ENCODE peak calls at places on chromosomes 1 and 21, in ten cellular contexts. D, A, K, N, I, C, Q, G, Y and X are unnamed samples.

GRCh38 chr21:29376556-29376955 is 77.8 kb downstream of the BACH1 start:
- DNase-seq in D (no peak), A (peak), K (no peak), N (no peak), I (no peak), C (no peak), Q (no peak), G (peak), Y (peak), X (peak)

GRCh38 chr1:153697191-153697872 is 18.8 kb downstream of the NPR1 start:
- DNase-seq in D (no peak), A (no peak), K (no peak), N (peak), I (no peak), C (no peak), Q (no peak), G (no peak), Y (peak), X (no peak)

GRCh38 chr1:175016073-175016722 is 7.0 kb downstream of the MRPS14 start:
- DNase-seq in D (peak), A (no peak), K (peak), N (no peak), I (no peak), C (peak), Q (peak), G (no peak), Y (no peak), X (peak)

GRCh38 chr1:117861694-117862093 is 67.7 kb downstream of the GDAP2 start:
- DNase-seq in D (no peak), A (no peak), K (no peak), N (no peak), I (no peak), C (no peak), Q (no peak), G (no peak), Y (no peak), X (no peak)

GRCh38 chr1:240888039-240888786 is 276.3 kb upstream of the GREM2 start:
- DNase-seq in D (no peak), A (no peak), K (peak), N (no peak), I (no peak), C (no peak), Q (no peak), G (no peak), Y (no peak), X (no peak)

GRCh38 chr1:164858233-164858632 is 299.2 kb downstream of the PBX1 start:
- DNase-seq in D (no peak), A (no peak), K (no peak), N (no peak), I (no peak), C (no peak), Q (no peak), G (no peak), Y (no peak), X (no peak)

GRCh38 chr1:160996195-160996594 is 24.8 kb downstream of the F11R start:
- DNase-seq in D (peak), A (no peak), K (peak), N (no peak), I (no peak), C (no peak), Q (no peak), G (no peak), Y (no peak), X (peak)

GRCh38 chr1:115829023-115829674 is 11.8 kb downstream of the NHLH2 start:
- DNase-seq in D (peak), A (no peak), K (peak), N (peak), I (no peak), C (peak), Q (peak), G (no peak), Y (no peak), X (peak)

GRCh38 chr1:27600500-27601175 is 3.3 kb downstream of the AHDC1 start:
- DNase-seq in D (no peak), A (no peak), K (no peak), N (peak), I (no peak), C (no peak), Q (no peak), G (no peak), Y (no peak), X (no peak)

GRCh38 chr1:221279146-221279545 is 399.9 kb downstream of the HLX start:
- DNase-seq in D (no peak), A (no peak), K (no peak), N (no peak), I (no peak), C (no peak), Q (no peak), G (no peak), Y (no peak), X (no peak)

GRCh38 chr21:32611471-32611997 is 643 bp downstream of the CFAP298 start:
- DNase-seq in D (peak), A (no peak), K (peak), N (no peak), I (no peak), C (no peak), Q (no peak), G (no peak), Y (no peak), X (peak)

GRCh38 chr1:23452011-23452411 is 27.5 kb upstream of the TCEA3 start:
- DNase-seq in D (no peak), A (peak), K (no peak), N (no peak), I (no peak), C (no peak), Q (no peak), G (peak), Y (peak), X (no peak)

GRCh38 chr1:116466810-116467557 is 93.9 kb downstream of the ATP1A1 start:
- DNase-seq in D (no peak), A (no peak), K (no peak), N (no peak), I (no peak), C (no peak), Q (no peak), G (no peak), Y (no peak), X (no peak)

GRCh38 chr1:223248001-223248786 is 105.1 kb upstream of the TLR5 start:
- DNase-seq in D (no peak), A (no peak), K (no peak), N (no peak), I (no peak), C (no peak), Q (no peak), G (no peak), Y (no peak), X (no peak)

GRCh38 chr1:40182956-40183710 is 21.9 kb downstream of the RLF start:
- DNase-seq in D (no peak), A (peak), K (peak), N (no peak), I (no peak), C (no peak), Q (no peak), G (no peak), Y (no peak), X (peak)

GRCh38 chr1:168288311-168289052 is 7.8 kb downstream of the TBX19 start:
- DNase-seq in D (peak), A (no peak), K (peak), N (no peak), I (no peak), C (no peak), Q (peak), G (no peak), Y (no peak), X (peak)

GRCh38 chr1:46682064-46682463 is 10.4 kb downstream of the TEX38 start:
- DNase-seq in D (no peak), A (no peak), K (no peak), N (no peak), I (no peak), C (no peak), Q (no peak), G (no peak), Y (no peak), X (no peak)

GRCh38 chr21:44846485-44847260 is 26.8 kb downstream of the PTTG1IP start:
- DNase-seq in D (peak), A (no peak), K (no peak), N (no peak), I (no peak), C (no peak), Q (no peak), G (no peak), Y (peak), X (peak)
- H3K4me3 ChIP-seq in D (peak), A (peak), K (no peak), N (no peak), I (peak), C (peak), Q (no peak), G (no peak), Y (peak), X (no peak)

GRCh38 chr1:91877574-91878208 is 8.3 kb downstream of the TGFBR3 start:
- DNase-seq in D (no peak), A (no peak), K (no peak), N (no peak), I (no peak), C (no peak), Q (no peak), G (no peak), Y (no peak), X (no peak)
- H3K4me3 ChIP-seq in D (no peak), A (no peak), K (no peak), N (no peak), I (no peak), C (no peak), Q (no peak), G (no peak), Y (no peak), X (no peak)

GRCh38 chr1:150273310-150273709 is 720 bp downstream of the C1orf54 start:
- DNase-seq in D (no peak), A (no peak), K (peak), N (no peak), I (no peak), C (no peak), Q (no peak), G (no peak), Y (no peak), X (no peak)
- H3K4me3 ChIP-seq in D (peak), A (no peak), K (peak), N (no peak), I (peak), C (peak), Q (no peak), G (no peak), Y (peak), X (peak)

DNA sequence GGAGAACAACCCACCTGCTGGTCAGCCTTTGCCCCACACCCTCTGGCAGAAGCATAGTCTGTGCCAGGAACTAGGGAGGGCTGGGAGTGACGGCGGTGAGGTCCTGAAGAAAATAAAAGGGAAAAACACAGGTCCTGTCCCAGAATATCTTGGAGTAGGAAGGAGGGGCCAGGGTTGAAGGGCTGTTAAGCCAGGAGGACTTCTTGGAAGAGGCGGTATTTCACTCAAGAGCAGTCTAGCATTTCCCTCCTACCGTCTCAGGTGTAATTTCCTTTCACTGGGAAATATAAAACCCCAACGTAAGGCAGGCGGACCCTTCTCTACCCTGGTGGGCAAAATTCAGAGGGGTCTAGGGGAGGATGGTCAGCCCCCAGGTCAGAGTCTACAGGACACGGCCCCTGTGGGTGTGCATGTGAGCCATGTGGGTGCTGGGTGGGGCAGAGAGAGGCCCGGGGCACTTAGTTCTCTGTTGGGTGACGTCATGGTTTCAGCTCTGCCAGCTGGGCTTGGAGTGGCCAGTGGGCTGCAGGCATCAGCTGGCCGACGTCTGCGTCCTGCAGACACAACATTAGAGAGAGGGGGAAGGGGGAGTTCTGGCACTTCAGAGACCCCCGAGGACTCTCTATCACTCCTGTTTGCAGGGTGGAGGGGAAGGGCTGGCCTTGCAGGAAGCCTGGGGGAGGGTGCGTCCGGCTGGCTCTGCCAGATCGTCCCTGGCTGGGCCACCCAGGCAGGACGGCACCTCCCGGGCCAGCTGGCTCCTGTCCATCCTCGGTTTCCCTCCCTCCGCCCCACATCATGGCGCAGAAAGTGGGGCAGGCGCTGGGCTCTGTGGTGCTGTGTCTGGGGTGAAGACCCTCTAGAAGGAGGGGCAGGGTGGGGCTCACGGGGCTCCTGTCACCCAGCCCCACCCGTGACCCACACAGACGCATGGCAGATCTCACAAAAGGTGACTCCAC is 73.0 kb upstream of the TTC34 start:
- DNase-seq in D (no peak), A (no peak), K (no peak), N (peak), I (no peak), C (no peak), Q (no peak), G (no peak), Y (no peak), X (no peak)
- H3K4me3 ChIP-seq in D (no peak), A (no peak), K (no peak), N (no peak), I (no peak), C (no peak), Q (no peak), G (no peak), Y (no peak), X (no peak)

GRCh38 chr1:9402256-9402616 is 109.5 kb downstream of the SPSB1 start:
- DNase-seq in D (no peak), A (no peak), K (peak), N (no peak), I (no peak), C (no peak), Q (no peak), G (no peak), Y (no peak), X (no peak)

GRCh38 chr1:9402717-9403116 is 110.0 kb downstream of the SPSB1 start:
- DNase-seq in D (no peak), A (no peak), K (no peak), N (no peak), I (no peak), C (no peak), Q (no peak), G (no peak), Y (no peak), X (no peak)

GRCh38 chr1:9399510-9400424 is 107.1 kb downstream of the SPSB1 start:
- DNase-seq in D (no peak), A (no peak), K (peak), N (peak), I (no peak), C (no peak), Q (no peak), G (no peak), Y (peak), X (no peak)

GRCh38 chr1:9400425-9401079 is 107.9 kb downstream of the SPSB1 start:
- DNase-seq in D (no peak), A (no peak), K (peak), N (no peak), I (no peak), C (no peak), Q (no peak), G (no peak), Y (no peak), X (no peak)

GRCh38 chr1:9401080-9401453 is 108.4 kb downstream of the SPSB1 start:
- DNase-seq in D (no peak), A (no peak), K (no peak), N (no peak), I (no peak), C (no peak), Q (no peak), G (no peak), Y (no peak), X (no peak)
- H3K4me3 ChIP-seq in D (no peak), A (no peak), K (no peak), N (no peak), I (no peak), C (no peak), Q (no peak), G (no peak), Y (no peak), X (no peak)

DNA sequence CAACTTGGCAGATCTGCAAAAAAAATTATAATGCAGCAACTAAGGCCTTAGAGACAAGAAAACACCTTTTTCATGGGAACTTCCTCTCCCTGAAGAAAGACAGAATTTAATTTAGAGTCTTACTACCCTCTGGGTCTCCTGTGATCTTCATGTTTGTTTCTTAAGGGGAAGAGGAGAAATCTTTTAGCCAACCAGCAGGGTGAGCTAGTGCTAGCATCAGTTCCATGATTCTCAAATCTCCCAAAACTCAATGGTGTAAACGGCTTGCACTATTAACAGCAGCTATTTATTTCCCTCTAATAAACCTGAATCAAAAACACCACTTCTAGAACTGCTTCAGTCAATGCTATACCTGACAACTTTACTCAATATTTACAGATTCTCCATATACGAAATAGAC is 3.8 kb downstream of the ZNF644 start:
- DNase-seq in D (no peak), A (peak), K (no peak), N (no peak), I (no peak), C (no peak), Q (no peak), G (no peak), Y (no peak), X (no peak)
- H3K4me3 ChIP-seq in D (no peak), A (peak), K (no peak), N (no peak), I (peak), C (no peak), Q (no peak), G (no peak), Y (no peak), X (no peak)

GRCh38 chr1:230426246-230427101 is at the start of gene PGBD5:
- DNase-seq in D (peak), A (peak), K (peak), N (peak), I (no peak), C (no peak), Q (no peak), G (no peak), Y (peak), X (peak)

GRCh38 chr1:230429072-230429735 is 3.1 kb upstream of the PGBD5 start:
- DNase-seq in D (no peak), A (no peak), K (no peak), N (no peak), I (no peak), C (no peak), Q (no peak), G (no peak), Y (no peak), X (no peak)

GRCh38 chr1:230427981-230428380 is 1.8 kb upstream of the PGBD5 start:
- DNase-seq in D (no peak), A (no peak), K (no peak), N (no peak), I (no peak), C (no peak), Q (no peak), G (no peak), Y (no peak), X (no peak)

GRCh38 chr1:230425252-230426061 is 675 bp downstream of the PGBD5 start:
- DNase-seq in D (no peak), A (no peak), K (no peak), N (peak), I (no peak), C (no peak), Q (no peak), G (no peak), Y (no peak), X (no peak)

DNA sequence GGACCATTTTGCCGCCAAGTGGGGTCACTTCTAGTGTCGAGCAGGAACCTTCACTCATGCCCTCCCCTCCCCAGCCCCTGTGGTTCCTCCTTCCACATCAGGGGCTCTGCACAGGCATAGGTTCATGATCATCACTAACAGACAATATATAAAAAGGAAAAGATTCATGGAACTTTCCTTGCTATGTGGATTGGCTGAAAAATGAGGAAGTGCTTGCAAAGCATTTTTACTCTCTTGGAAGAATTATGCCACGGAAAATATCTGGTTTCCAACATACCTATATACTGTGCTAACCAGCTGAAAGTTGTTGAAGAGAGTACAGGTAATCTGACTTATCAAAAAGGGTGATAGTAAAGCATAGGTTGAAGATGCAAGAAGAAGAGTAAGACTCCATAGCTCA is 1.3 kb upstream of the PGBD5 start:
- DNase-seq in D (no peak), A (no peak), K (no peak), N (no peak), I (no peak), C (no peak), Q (no peak), G (no peak), Y (no peak), X (no peak)
- H3K4me3 ChIP-seq in D (no peak), A (no peak), K (no peak), N (no peak), I (no peak), C (no peak), Q (no peak), G (no peak), Y (no peak), X (no peak)

GRCh38 chr1:17550684-17551584 is 11.4 kb downstream of the ARHGEF10L start:
- DNase-seq in D (no peak), A (no peak), K (no peak), N (no peak), I (no peak), C (no peak), Q (no peak), G (no peak), Y (no peak), X (no peak)
- H3K4me3 ChIP-seq in D (no peak), A (no peak), K (no peak), N (no peak), I (no peak), C (no peak), Q (no peak), G (no peak), Y (no peak), X (no peak)

GRCh38 chr1:25617626-25618432 is 1.2 kb downstream of the MAN1C1 start:
- DNase-seq in D (no peak), A (no peak), K (no peak), N (peak), I (no peak), C (no peak), Q (no peak), G (no peak), Y (peak), X (no peak)
- H3K4me3 ChIP-seq in D (peak), A (peak), K (peak), N (peak), I (peak), C (peak), Q (peak), G (peak), Y (peak), X (peak)